ENCODE peak calls at places on chromosomes 7 and 10, in eight cellular contexts. One of them, this sample, is unnamed.

GRCh38 chr10:114392112-114392835 is 12.0 kb downstream of the AFAP1L2 start:
- DNase-seq in right lobe of liver: no peak
- DNase-seq in A549: no peak
- DNase-seq in IMR-90: no peak
- DNase-seq in erythroblast: no peak
- DNase-seq in endothelial cell of umbilical vein: peak; percentile 89
- DNase-seq in stomach: no peak
- DNase-seq in GM12892: no peak
- DNase-seq in this sample: no peak

GRCh38 chr10:113456741-113457140 is 96.1 kb upstream of the HABP2 start:
- DNase-seq in right lobe of liver: no peak
- DNase-seq in A549: no peak
- DNase-seq in IMR-90: no peak
- DNase-seq in erythroblast: no peak
- DNase-seq in endothelial cell of umbilical vein: no peak
- DNase-seq in stomach: no peak
- DNase-seq in GM12892: no peak
- DNase-seq in this sample: no peak

GRCh38 chr10:124878457-124878739 is 63.5 kb upstream of the ZRANB1 start:
- DNase-seq in right lobe of liver: peak; percentile 28
- DNase-seq in A549: no peak
- DNase-seq in IMR-90: no peak
- DNase-seq in erythroblast: no peak
- DNase-seq in endothelial cell of umbilical vein: no peak
- DNase-seq in stomach: no peak
- DNase-seq in GM12892: no peak
- DNase-seq in this sample: no peak

GRCh38 chr7:27062946-27063345 is 32.9 kb downstream of the HOXA1 start:
- DNase-seq in right lobe of liver: no peak
- DNase-seq in A549: no peak
- DNase-seq in IMR-90: no peak
- DNase-seq in erythroblast: no peak
- DNase-seq in endothelial cell of umbilical vein: no peak
- DNase-seq in stomach: no peak
- DNase-seq in GM12892: no peak
- DNase-seq in this sample: no peak

GRCh38 chr10:58382489-58382995 is 2.7 kb upstream of the TFAM start:
- DNase-seq in right lobe of liver: no peak
- DNase-seq in A549: no peak
- DNase-seq in IMR-90: no peak
- DNase-seq in erythroblast: peak; percentile 10
- DNase-seq in endothelial cell of umbilical vein: no peak
- DNase-seq in stomach: no peak
- DNase-seq in GM12892: no peak
- DNase-seq in this sample: no peak

GRCh38 chr7:2386964-2387669 is 16.3 kb upstream of the CHST12 start:
- DNase-seq in right lobe of liver: no peak
- DNase-seq in A549: no peak
- DNase-seq in IMR-90: no peak
- DNase-seq in erythroblast: no peak
- DNase-seq in endothelial cell of umbilical vein: peak; percentile 45
- DNase-seq in stomach: no peak
- DNase-seq in GM12892: no peak
- DNase-seq in this sample: no peak

GRCh38 chr10:121956111-121957061 is 18.6 kb downstream of the NSMCE4A start:
- DNase-seq in right lobe of liver: no peak
- DNase-seq in A549: no peak
- DNase-seq in IMR-90: peak; percentile 73
- DNase-seq in erythroblast: no peak
- DNase-seq in endothelial cell of umbilical vein: peak; percentile 87
- DNase-seq in stomach: no peak
- DNase-seq in GM12892: no peak
- DNase-seq in this sample: peak; percentile 29

GRCh38 chr10:6070647-6071046 is 8.5 kb upstream of the IL2RA start:
- DNase-seq in right lobe of liver: no peak
- DNase-seq in A549: no peak
- DNase-seq in IMR-90: no peak
- DNase-seq in erythroblast: no peak
- DNase-seq in endothelial cell of umbilical vein: no peak
- DNase-seq in stomach: no peak
- DNase-seq in GM12892: no peak
- DNase-seq in this sample: no peak

GRCh38 chr10:131979821-131980270 is 1.9 kb downstream of the BNIP3 start:
- DNase-seq in right lobe of liver: peak; percentile 67
- DNase-seq in A549: no peak
- DNase-seq in IMR-90: peak; percentile 40
- DNase-seq in erythroblast: no peak
- DNase-seq in endothelial cell of umbilical vein: peak; percentile 50
- DNase-seq in stomach: peak; percentile 44
- DNase-seq in GM12892: no peak
- DNase-seq in this sample: no peak

GRCh38 chr7:26100940-26101339 is 51.1 kb upstream of the NFE2L3 start:
- DNase-seq in right lobe of liver: no peak
- DNase-seq in A549: no peak
- DNase-seq in IMR-90: no peak
- DNase-seq in erythroblast: no peak
- DNase-seq in endothelial cell of umbilical vein: no peak
- DNase-seq in stomach: no peak
- DNase-seq in GM12892: no peak
- DNase-seq in this sample: no peak

GRCh38 chr10:6050801-6051445 is 11.2 kb downstream of the IL2RA start:
- DNase-seq in right lobe of liver: peak; percentile 79
- DNase-seq in A549: peak; percentile 39
- DNase-seq in IMR-90: peak; percentile 44
- DNase-seq in erythroblast: peak; percentile 82
- DNase-seq in endothelial cell of umbilical vein: no peak
- DNase-seq in stomach: peak; percentile 77
- DNase-seq in GM12892: peak; percentile 60
- DNase-seq in this sample: peak; percentile 24

GRCh38 chr7:101060992-101061391 is 24.3 kb upstream of the TRIM56 start:
- DNase-seq in right lobe of liver: no peak
- DNase-seq in A549: no peak
- DNase-seq in IMR-90: no peak
- DNase-seq in erythroblast: no peak
- DNase-seq in endothelial cell of umbilical vein: no peak
- DNase-seq in stomach: no peak
- DNase-seq in GM12892: no peak
- DNase-seq in this sample: no peak

GRCh38 chr10:116722736-116723427 is 19.5 kb downstream of the HSPA12A start:
- DNase-seq in right lobe of liver: no peak
- DNase-seq in A549: no peak
- DNase-seq in IMR-90: no peak
- DNase-seq in erythroblast: no peak
- DNase-seq in endothelial cell of umbilical vein: no peak
- DNase-seq in stomach: no peak
- DNase-seq in GM12892: no peak
- DNase-seq in this sample: no peak

GRCh38 chr7:86913709-86914108 is 145.7 kb downstream of the ELAPOR2 start:
- DNase-seq in right lobe of liver: no peak
- DNase-seq in A549: no peak
- DNase-seq in IMR-90: peak; percentile 3
- DNase-seq in erythroblast: no peak
- DNase-seq in endothelial cell of umbilical vein: no peak
- DNase-seq in stomach: no peak
- DNase-seq in GM12892: no peak
- DNase-seq in this sample: no peak

GRCh38 chr7:29091722-29092121 is 54.6 kb downstream of the CPVL start:
- DNase-seq in right lobe of liver: no peak
- DNase-seq in A549: peak; percentile 10
- DNase-seq in IMR-90: no peak
- DNase-seq in erythroblast: no peak
- DNase-seq in endothelial cell of umbilical vein: no peak
- DNase-seq in stomach: no peak
- DNase-seq in GM12892: peak; percentile 36
- DNase-seq in this sample: no peak

GRCh38 chr10:99788598-99789259 is 6.3 kb downstream of the ABCC2 start:
- DNase-seq in right lobe of liver: no peak
- DNase-seq in A549: no peak
- DNase-seq in IMR-90: peak; percentile 73
- DNase-seq in erythroblast: no peak
- DNase-seq in endothelial cell of umbilical vein: no peak
- DNase-seq in stomach: no peak
- DNase-seq in GM12892: no peak
- DNase-seq in this sample: no peak

GRCh38 chr7:135208417-135208793 is 2.9 kb downstream of the WDR91 start:
- DNase-seq in right lobe of liver: no peak
- DNase-seq in A549: no peak
- DNase-seq in IMR-90: no peak
- DNase-seq in erythroblast: peak; percentile 14
- DNase-seq in endothelial cell of umbilical vein: no peak
- DNase-seq in stomach: no peak
- DNase-seq in GM12892: no peak
- DNase-seq in this sample: no peak
- TF ChIP-seq POLR2A in right lobe of liver: no peak
- TF ChIP-seq POLR2A in A549: no peak
- TF ChIP-seq POLR2A in IMR-90: no peak
- TF ChIP-seq POLR2A in erythroblast: no peak
- TF ChIP-seq POLR2A in endothelial cell of umbilical vein: no peak
- TF ChIP-seq POLR2A in stomach: no peak
- TF ChIP-seq POLR2A in GM12892: no peak
- TF ChIP-seq POLR2A in this sample: no peak

DNA sequence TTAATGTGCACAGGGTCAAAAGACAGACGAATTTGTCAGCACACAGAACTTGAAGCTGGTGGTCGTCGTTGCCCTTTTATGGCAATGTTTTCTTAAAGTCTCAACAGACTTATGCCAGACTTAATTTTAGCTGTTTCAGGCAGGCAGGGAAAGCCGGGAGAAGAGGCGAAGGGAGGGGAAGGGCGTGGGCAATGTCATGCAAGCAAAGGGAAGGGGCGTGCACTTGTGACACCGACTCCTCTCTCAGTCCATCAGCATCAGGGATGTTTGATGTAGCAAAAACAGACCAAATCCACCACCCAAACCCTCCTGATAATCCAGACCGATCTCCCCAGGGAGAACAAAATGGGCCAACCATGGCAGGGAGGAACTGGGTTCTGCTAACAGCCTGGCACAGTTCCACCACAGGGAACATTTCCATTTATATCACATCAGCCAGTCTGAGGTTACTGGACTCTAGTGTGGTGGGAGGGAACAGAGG is 118.1 kb upstream of the RHEB start:
- DNase-seq in right lobe of liver: no peak
- DNase-seq in A549: no peak
- DNase-seq in IMR-90: peak; percentile 52
- DNase-seq in erythroblast: no peak
- DNase-seq in endothelial cell of umbilical vein: no peak
- DNase-seq in stomach: no peak
- DNase-seq in GM12892: no peak
- DNase-seq in this sample: no peak
- TF ChIP-seq POLR2A in right lobe of liver: no peak
- TF ChIP-seq POLR2A in A549: no peak
- TF ChIP-seq POLR2A in IMR-90: no peak
- TF ChIP-seq POLR2A in erythroblast: no peak
- TF ChIP-seq POLR2A in endothelial cell of umbilical vein: no peak
- TF ChIP-seq POLR2A in stomach: no peak
- TF ChIP-seq POLR2A in GM12892: no peak
- TF ChIP-seq POLR2A in this sample: no peak

DNA sequence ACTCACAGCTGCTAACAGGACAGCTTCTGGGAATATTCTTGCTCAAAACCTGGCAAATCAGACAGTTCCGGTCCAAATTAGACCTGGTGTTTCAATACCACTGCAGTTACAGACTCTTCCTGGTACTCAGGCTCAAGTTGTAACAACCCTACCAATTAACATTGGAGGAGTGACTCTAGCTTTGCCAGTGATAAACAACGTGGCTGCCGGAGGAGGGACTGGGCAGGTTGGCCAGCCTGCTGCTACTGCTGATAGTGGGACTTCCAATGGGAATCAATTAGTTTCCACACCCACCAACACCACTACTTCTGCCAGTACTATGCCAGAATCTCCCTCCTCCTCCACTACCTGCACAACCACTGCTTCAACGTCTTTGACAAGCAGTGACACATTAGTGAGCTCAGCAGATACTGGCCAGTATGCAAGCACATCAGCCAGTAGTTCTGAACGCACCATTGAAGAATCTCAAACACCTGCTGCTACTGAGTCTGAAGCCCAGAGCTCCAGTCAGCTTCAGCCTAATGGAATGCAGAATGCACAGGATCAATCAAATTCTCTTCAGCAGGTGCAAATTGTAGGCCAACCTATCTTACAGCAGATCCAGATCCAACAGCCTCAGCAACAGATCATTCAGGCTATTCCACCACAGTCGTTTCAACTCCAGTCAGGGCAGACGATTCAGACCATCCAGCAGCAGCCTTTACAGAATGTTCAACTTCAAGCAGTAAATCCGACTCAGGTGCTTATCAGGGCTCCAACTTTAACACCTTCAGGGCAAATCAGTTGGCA is 2.1 kb downstream of the SP4 start:
- DNase-seq in right lobe of liver: no peak
- DNase-seq in A549: no peak
- DNase-seq in IMR-90: no peak
- DNase-seq in erythroblast: peak; percentile 66
- DNase-seq in endothelial cell of umbilical vein: no peak
- DNase-seq in stomach: no peak
- DNase-seq in GM12892: no peak
- DNase-seq in this sample: no peak
- TF ChIP-seq POLR2A in right lobe of liver: no peak
- TF ChIP-seq POLR2A in A549: no peak
- TF ChIP-seq POLR2A in IMR-90: no peak
- TF ChIP-seq POLR2A in erythroblast: peak; percentile 35
- TF ChIP-seq POLR2A in endothelial cell of umbilical vein: no peak
- TF ChIP-seq POLR2A in stomach: no peak
- TF ChIP-seq POLR2A in GM12892: no peak
- TF ChIP-seq POLR2A in this sample: no peak

DNA sequence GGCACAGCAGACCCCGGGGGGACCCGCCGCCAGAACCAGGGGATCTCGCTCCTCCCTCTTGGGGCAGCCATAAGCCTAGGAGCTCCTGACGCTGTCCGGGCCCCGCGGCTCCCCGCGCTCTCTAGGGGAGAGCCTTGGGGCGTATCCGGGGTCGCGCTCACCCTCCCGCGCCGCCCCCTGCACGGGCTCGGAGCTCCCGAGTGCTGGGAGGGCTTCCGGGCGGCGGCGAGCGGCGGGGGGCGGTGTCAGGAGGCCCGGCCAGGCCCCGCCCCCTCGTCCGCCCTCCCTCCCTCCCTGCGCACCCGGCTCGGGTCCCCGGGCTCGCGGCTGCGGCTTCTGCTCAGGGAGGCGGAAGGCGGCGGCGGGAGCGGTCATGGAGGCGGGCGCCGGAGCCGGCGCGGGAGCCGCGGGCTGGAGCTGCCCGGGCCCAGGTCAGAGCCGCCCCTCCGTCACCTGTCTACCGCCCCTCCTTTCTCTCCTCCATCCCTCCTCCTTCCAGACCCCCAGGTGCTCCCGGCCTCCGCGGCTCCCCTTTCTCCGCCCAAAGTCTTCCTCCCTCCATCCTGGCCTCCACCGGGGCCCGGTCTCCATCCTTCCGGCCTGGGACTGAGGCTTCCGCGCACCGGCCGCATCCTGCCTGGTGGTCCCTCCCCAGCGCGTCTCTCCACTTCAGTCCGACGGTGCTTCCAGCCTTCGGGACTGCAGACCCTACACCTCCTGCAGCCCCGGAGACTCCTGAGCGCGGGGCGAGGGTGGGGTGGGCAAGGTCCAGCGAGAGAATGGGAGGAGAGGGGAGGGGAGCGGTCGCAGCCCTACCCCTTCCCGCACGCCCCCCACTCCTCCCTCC is 424 bp upstream of the CCDC136 start:
- DNase-seq in right lobe of liver: peak; percentile 79
- DNase-seq in A549: peak; percentile 70
- DNase-seq in IMR-90: peak; percentile 38
- DNase-seq in erythroblast: peak; percentile 76
- DNase-seq in endothelial cell of umbilical vein: peak; percentile 43
- DNase-seq in stomach: peak; percentile 83
- DNase-seq in GM12892: peak; percentile 87
- DNase-seq in this sample: peak; percentile 74
- TF ChIP-seq POLR2A in right lobe of liver: no peak
- TF ChIP-seq POLR2A in A549: no peak
- TF ChIP-seq POLR2A in IMR-90: no peak
- TF ChIP-seq POLR2A in erythroblast: no peak
- TF ChIP-seq POLR2A in endothelial cell of umbilical vein: no peak
- TF ChIP-seq POLR2A in stomach: no peak
- TF ChIP-seq POLR2A in GM12892: no peak
- TF ChIP-seq POLR2A in this sample: peak; percentile 64